ENCODE peak calls at places on chromosomes 4 and X, in five cellular contexts. One of them, this sample, is unnamed.

GRCh38 chr4:8736083-8736825 is 135.4 kb downstream of the HMX1 start:
- DNase-seq in GM12878: no peak
- DNase-seq in mammary epithelial cell: no peak
- DNase-seq in fibroblast of lung: no peak
- DNase-seq in HCT116: no peak
- DNase-seq in this sample: no peak

GRCh38 chr4:98976716-98977115 is 18.8 kb upstream of the METAP1 start:
- DNase-seq in GM12878: no peak
- DNase-seq in mammary epithelial cell: peak; percentile 52
- DNase-seq in fibroblast of lung: no peak
- DNase-seq in HCT116: no peak
- DNase-seq in this sample: no peak

GRCh38 chr4:91025240-91026173 is 898.3 kb downstream of the CCSER1 start:
- DNase-seq in GM12878: no peak
- DNase-seq in mammary epithelial cell: no peak
- DNase-seq in fibroblast of lung: no peak
- DNase-seq in HCT116: no peak
- DNase-seq in this sample: no peak

GRCh38 chr4:102683846-102684581 is 76.8 kb downstream of the MANBA start:
- DNase-seq in GM12878: no peak
- DNase-seq in mammary epithelial cell: peak; percentile 15
- DNase-seq in fibroblast of lung: no peak
- DNase-seq in HCT116: no peak
- DNase-seq in this sample: no peak

GRCh38 chr4:144313370-144313769 is 172.9 kb upstream of the GYPA start:
- DNase-seq in GM12878: no peak
- DNase-seq in mammary epithelial cell: peak; percentile 66
- DNase-seq in fibroblast of lung: no peak
- DNase-seq in HCT116: no peak
- DNase-seq in this sample: no peak

GRCh38 chr4:149889976-149890375 is 74.3 kb upstream of the IQCM start:
- DNase-seq in GM12878: no peak
- DNase-seq in mammary epithelial cell: no peak
- DNase-seq in fibroblast of lung: no peak
- DNase-seq in HCT116: no peak
- DNase-seq in this sample: no peak

GRCh38 chr4:20506827-20507226 is 193.4 kb upstream of the PACRGL start:
- DNase-seq in GM12878: no peak
- DNase-seq in mammary epithelial cell: peak; percentile 67
- DNase-seq in fibroblast of lung: peak; percentile 98
- DNase-seq in HCT116: no peak
- DNase-seq in this sample: no peak

GRCh38 chr4:137310593-137311490 is 221.5 kb downstream of the PCDH18 start:
- DNase-seq in GM12878: no peak
- DNase-seq in mammary epithelial cell: peak; percentile 50
- DNase-seq in fibroblast of lung: peak; percentile 89
- DNase-seq in HCT116: no peak
- DNase-seq in this sample: no peak

GRCh38 chrX:40086569-40087335 is 11.0 kb downstream of the BCOR start:
- DNase-seq in GM12878: no peak
- DNase-seq in mammary epithelial cell: no peak
- DNase-seq in fibroblast of lung: peak; percentile 79
- DNase-seq in HCT116: no peak
- DNase-seq in this sample: no peak

GRCh38 chr4:116598980-116599789 is 486.2 kb downstream of the TRAM1L1 start:
- DNase-seq in GM12878: no peak
- DNase-seq in mammary epithelial cell: no peak
- DNase-seq in fibroblast of lung: no peak
- DNase-seq in HCT116: no peak
- DNase-seq in this sample: no peak

GRCh38 chrX:44596277-44596676 is 53.6 kb upstream of the FUNDC1 start:
- DNase-seq in GM12878: peak; percentile 36
- DNase-seq in mammary epithelial cell: no peak
- DNase-seq in fibroblast of lung: no peak
- DNase-seq in HCT116: no peak
- DNase-seq in this sample: no peak

GRCh38 chrX:3415011-3415410 is 68.6 kb upstream of the MXRA5 start:
- DNase-seq in GM12878: no peak
- DNase-seq in mammary epithelial cell: no peak
- DNase-seq in fibroblast of lung: no peak
- DNase-seq in HCT116: no peak
- DNase-seq in this sample: no peak

GRCh38 chr4:86338989-86339388 is 20.9 kb downstream of the MAPK10 start:
- DNase-seq in GM12878: no peak
- DNase-seq in mammary epithelial cell: peak; percentile 76
- DNase-seq in fibroblast of lung: peak; percentile 86
- DNase-seq in HCT116: peak; percentile 13
- DNase-seq in this sample: no peak

GRCh38 chrX:1246816-1247215 is 21.8 kb upstream of the CSF2RA start:
- DNase-seq in GM12878: peak; percentile 57
- DNase-seq in mammary epithelial cell: peak; percentile 35
- DNase-seq in fibroblast of lung: peak; percentile 3
- DNase-seq in HCT116: peak; percentile 74
- DNase-seq in this sample: peak; percentile 86

GRCh38 chr4:87209696-87210095 is 10.7 kb downstream of the KLHL8 start:
- DNase-seq in GM12878: peak; percentile 26
- DNase-seq in mammary epithelial cell: no peak
- DNase-seq in fibroblast of lung: no peak
- DNase-seq in HCT116: no peak
- DNase-seq in this sample: no peak

DNA sequence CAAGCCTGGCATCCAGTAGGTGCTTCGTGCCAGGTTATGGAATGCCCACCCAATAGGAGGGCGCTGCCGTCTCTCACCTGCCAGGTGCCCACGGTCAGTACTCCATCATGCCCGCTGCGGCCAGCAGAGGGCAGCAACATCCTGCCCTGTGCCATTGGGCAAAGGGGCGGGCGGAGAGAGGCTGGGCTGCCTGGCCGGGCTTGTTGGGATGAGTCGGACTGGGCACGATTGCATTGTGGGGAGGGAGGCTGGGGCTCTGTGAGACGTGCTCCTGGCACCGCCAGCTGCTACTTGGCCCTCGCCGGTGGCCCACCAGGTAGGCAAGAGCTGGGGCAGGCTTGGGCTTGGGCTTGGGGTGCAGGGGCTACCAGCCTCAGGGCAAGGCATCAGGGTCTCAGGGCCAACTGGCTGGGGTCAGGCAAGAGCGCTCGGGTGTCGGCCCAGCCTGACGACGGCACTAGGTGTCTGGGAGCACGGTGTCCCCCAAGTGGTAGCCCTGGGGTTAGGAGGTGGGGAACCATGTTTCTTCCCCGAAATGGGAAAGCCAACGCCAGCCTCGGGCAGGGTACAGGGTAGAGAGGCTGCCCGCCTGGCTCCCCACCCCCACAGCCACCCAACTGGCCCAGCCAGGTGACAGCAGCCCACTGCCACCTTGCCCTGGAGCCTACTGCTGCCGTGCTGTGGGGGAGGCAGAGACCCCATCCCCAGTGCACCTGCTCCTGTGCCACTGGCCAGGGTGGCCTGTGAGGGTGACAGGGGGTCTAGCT is at the start of gene PLXNB3:
- DNase-seq in GM12878: peak; percentile 0
- DNase-seq in mammary epithelial cell: peak; percentile 76
- DNase-seq in fibroblast of lung: peak; percentile 59
- DNase-seq in HCT116: peak; percentile 50
- DNase-seq in this sample: peak; percentile 74
- H3K4me2 ChIP-seq in GM12878: no peak within 1 kb of the TSS
- H3K4me2 ChIP-seq in mammary epithelial cell: peak within 1 kb of the TSS; percentile 94
- H3K4me2 ChIP-seq in fibroblast of lung: peak within 1 kb of the TSS; percentile 44
- H3K4me2 ChIP-seq in HCT116: peak within 1 kb of the TSS; percentile 79
- H3K4me2 ChIP-seq in this sample: no peak within 1 kb of the TSS

GRCh38 chr4:127781303-127782024 is 658 bp upstream of the HSPA4L start:
- DNase-seq in GM12878: no peak
- DNase-seq in mammary epithelial cell: no peak
- DNase-seq in fibroblast of lung: peak; percentile 64
- DNase-seq in HCT116: no peak
- DNase-seq in this sample: peak; percentile 73

GRCh38 chr4:127782275-127783025 is at the start of gene HSPA4L:
- DNase-seq in GM12878: peak; percentile 49
- DNase-seq in mammary epithelial cell: no peak
- DNase-seq in fibroblast of lung: peak; percentile 65
- DNase-seq in HCT116: peak; percentile 63
- DNase-seq in this sample: peak; percentile 70

GRCh38 chr4:127783971-127784519 is 1.9 kb downstream of the HSPA4L start:
- DNase-seq in GM12878: no peak
- DNase-seq in mammary epithelial cell: peak; percentile 59
- DNase-seq in fibroblast of lung: no peak
- DNase-seq in HCT116: no peak
- DNase-seq in this sample: no peak

GRCh38 chr4:127782025-127782274 is 172 bp upstream of the HSPA4L start:
- DNase-seq in GM12878: peak; percentile 44
- DNase-seq in mammary epithelial cell: peak; percentile 87
- DNase-seq in fibroblast of lung: peak; percentile 85
- DNase-seq in HCT116: peak; percentile 65
- DNase-seq in this sample: peak; percentile 91

DNA sequence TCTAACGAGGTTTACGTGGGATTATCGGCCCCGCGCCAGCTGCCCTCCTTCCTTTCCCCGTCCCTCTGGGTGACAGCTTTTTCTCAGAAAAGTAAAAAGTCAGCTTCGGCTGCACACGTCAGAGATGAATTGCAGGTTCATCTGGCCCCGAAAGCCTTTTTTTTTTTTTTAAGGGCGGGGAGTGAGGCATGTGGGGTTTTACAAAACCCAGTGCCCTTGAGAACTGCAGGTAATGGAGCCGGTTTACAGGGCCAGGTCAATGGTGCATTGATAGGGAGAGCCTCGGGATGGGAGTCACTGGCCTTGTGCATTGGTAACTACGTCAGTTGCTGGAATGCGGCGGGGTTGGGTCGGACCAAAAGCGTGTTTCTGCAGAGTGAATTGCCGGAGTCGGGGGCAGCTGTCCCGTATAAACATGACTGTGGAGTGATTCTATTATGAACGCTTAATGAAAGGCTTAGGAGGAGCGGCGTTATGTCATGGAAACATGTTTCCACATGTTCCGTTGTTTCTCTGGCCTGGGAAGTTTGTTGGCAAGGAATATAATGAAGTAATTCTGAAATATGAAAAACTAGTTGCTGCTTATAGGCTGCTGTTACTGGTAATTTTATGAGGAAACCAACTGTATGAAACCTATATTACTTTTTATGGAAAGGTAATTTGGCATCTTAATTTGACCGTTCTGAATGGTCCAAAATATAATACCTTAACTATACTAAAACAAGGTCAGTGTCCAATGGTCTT is 1.1 kb downstream of the HSPA4L start:
- DNase-seq in GM12878: no peak
- DNase-seq in mammary epithelial cell: peak; percentile 99
- DNase-seq in fibroblast of lung: peak; percentile 74
- DNase-seq in HCT116: peak; percentile 24
- DNase-seq in this sample: peak; percentile 69
- TF ChIP-seq EZH2 in GM12878: no peak
- TF ChIP-seq EZH2 in mammary epithelial cell: no peak
- TF ChIP-seq EZH2 in fibroblast of lung: no peak
- TF ChIP-seq EZH2 in HCT116: no peak
- TF ChIP-seq EZH2 in this sample: no peak

GRCh38 chr4:17667253-17667652 is 52.8 kb downstream of the MED28 start:
- DNase-seq in GM12878: no peak
- DNase-seq in mammary epithelial cell: no peak
- DNase-seq in fibroblast of lung: no peak
- DNase-seq in HCT116: no peak
- DNase-seq in this sample: no peak

GRCh38 chr4:17665346-17665745 is 50.9 kb downstream of the MED28 start:
- DNase-seq in GM12878: no peak
- DNase-seq in mammary epithelial cell: no peak
- DNase-seq in fibroblast of lung: no peak
- DNase-seq in HCT116: no peak
- DNase-seq in this sample: no peak

GRCh38 chr4:17662694-17663093 is 48.3 kb downstream of the MED28 start:
- DNase-seq in GM12878: no peak
- DNase-seq in mammary epithelial cell: peak; percentile 48
- DNase-seq in fibroblast of lung: peak; percentile 6
- DNase-seq in HCT116: no peak
- DNase-seq in this sample: no peak

GRCh38 chr4:17665852-17666251 is 51.4 kb downstream of the MED28 start:
- DNase-seq in GM12878: no peak
- DNase-seq in mammary epithelial cell: no peak
- DNase-seq in fibroblast of lung: no peak
- DNase-seq in HCT116: no peak
- DNase-seq in this sample: no peak

GRCh38 chr4:17664755-17665154 is 50.3 kb downstream of the MED28 start:
- DNase-seq in GM12878: peak; percentile 66
- DNase-seq in mammary epithelial cell: no peak
- DNase-seq in fibroblast of lung: no peak
- DNase-seq in HCT116: no peak
- DNase-seq in this sample: no peak
- H3K4me2 ChIP-seq in GM12878: no peak overlapping the region
- H3K4me2 ChIP-seq in mammary epithelial cell: no peak overlapping the region
- H3K4me2 ChIP-seq in fibroblast of lung: no peak overlapping the region
- H3K4me2 ChIP-seq in HCT116: no peak overlapping the region
- H3K4me2 ChIP-seq in this sample: no peak overlapping the region

DNA sequence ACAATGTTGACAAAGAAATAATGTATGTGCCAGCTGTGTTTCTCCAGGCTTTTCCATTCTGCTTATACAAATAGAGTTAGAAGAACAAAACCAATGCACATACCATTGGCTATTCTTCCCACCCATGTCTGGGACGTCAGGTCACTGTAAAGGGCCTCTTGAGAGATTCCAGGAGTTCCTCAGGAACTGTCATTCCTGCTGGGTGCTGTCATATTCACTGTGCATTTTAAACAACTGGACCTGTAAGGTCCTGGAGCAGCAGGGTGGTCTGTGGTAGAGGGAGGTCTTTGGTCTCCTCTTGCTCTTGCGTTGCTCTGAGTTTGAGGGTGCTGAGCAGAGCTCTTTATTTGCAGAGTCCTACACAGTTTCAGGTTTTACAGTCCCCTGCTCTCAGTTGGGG is 74.6 kb upstream of the AP1S2 start:
- DNase-seq in GM12878: no peak
- DNase-seq in mammary epithelial cell: no peak
- DNase-seq in fibroblast of lung: no peak
- DNase-seq in HCT116: no peak
- DNase-seq in this sample: no peak
- TF ChIP-seq EZH2 in GM12878: no peak
- TF ChIP-seq EZH2 in mammary epithelial cell: no peak
- TF ChIP-seq EZH2 in fibroblast of lung: no peak
- TF ChIP-seq EZH2 in HCT116: no peak
- TF ChIP-seq EZH2 in this sample: no peak

GRCh38 chrX:120625366-120625765 is 4.5 kb downstream of the C1GALT1C1 start:
- DNase-seq in GM12878: no peak
- DNase-seq in mammary epithelial cell: no peak
- DNase-seq in fibroblast of lung: peak; percentile 43
- DNase-seq in HCT116: no peak
- DNase-seq in this sample: no peak
- H3K4me2 ChIP-seq in GM12878: no peak overlapping the region
- H3K4me2 ChIP-seq in mammary epithelial cell: no peak overlapping the region
- H3K4me2 ChIP-seq in fibroblast of lung: no peak overlapping the region
- H3K4me2 ChIP-seq in HCT116: no peak overlapping the region
- H3K4me2 ChIP-seq in this sample: no peak overlapping the region

GRCh38 chr4:33107813-33108212 is 2387.6 kb downstream of the PCDH7 start:
- DNase-seq in GM12878: no peak
- DNase-seq in mammary epithelial cell: no peak
- DNase-seq in fibroblast of lung: no peak
- DNase-seq in HCT116: no peak
- DNase-seq in this sample: no peak

GRCh38 chr4:33104190-33104773 is 2384.1 kb downstream of the PCDH7 start:
- DNase-seq in GM12878: peak; percentile 2
- DNase-seq in mammary epithelial cell: no peak
- DNase-seq in fibroblast of lung: no peak
- DNase-seq in HCT116: no peak
- DNase-seq in this sample: peak; percentile 5
- TF ChIP-seq EZH2 in GM12878: no peak
- TF ChIP-seq EZH2 in mammary epithelial cell: no peak
- TF ChIP-seq EZH2 in fibroblast of lung: no peak
- TF ChIP-seq EZH2 in HCT116: no peak
- TF ChIP-seq EZH2 in this sample: no peak